ENCODE peak calls at places on chromosome 14, in seven cellular contexts. X is ovary, O is lower leg skin, Q is stomach, F is GM12892, U is HCT116, N is IMR-90. W is an unnamed sample.

GRCh38 chr14:77151245-77151644 is 9.7 kb upstream of the ZDHHC22 start:
- DNase-seq in X (no peak), O (no peak), Q (no peak), F (no peak), U (no peak), N (no peak), W (no peak)

GRCh38 chr14:51087024-51087423 is 7.9 kb downstream of the TRIM9 start:
- DNase-seq in X (no peak), O (no peak), Q (no peak), F (no peak), U (peak), N (no peak), W (peak)

GRCh38 chr14:91875515-91876286 is 8.4 kb upstream of the TC2N start:
- DNase-seq in X (no peak), O (no peak), Q (peak), F (no peak), U (no peak), N (no peak), W (no peak)

GRCh38 chr14:71704210-71704609 is 228.0 kb upstream of the RGS6 start:
- DNase-seq in X (no peak), O (no peak), Q (no peak), F (no peak), U (no peak), N (no peak), W (no peak)

GRCh38 chr14:59811850-59812249 is 58.7 kb downstream of the RTN1 start:
- DNase-seq in X (no peak), O (no peak), Q (no peak), F (no peak), U (no peak), N (no peak), W (no peak)

GRCh38 chr14:95431199-95432145 is 85.0 kb downstream of the SYNE3 start:
- DNase-seq in X (no peak), O (no peak), Q (no peak), F (no peak), U (no peak), N (peak), W (no peak)

GRCh38 chr14:71119075-71119474 is 211.8 kb downstream of the PCNX1 start:
- DNase-seq in X (no peak), O (no peak), Q (no peak), F (no peak), U (no peak), N (peak), W (no peak)

GRCh38 chr14:36952702-36953101 is 219.7 kb downstream of the SLC25A21 start:
- DNase-seq in X (no peak), O (no peak), Q (no peak), F (no peak), U (peak), N (peak), W (no peak)

GRCh38 chr14:94144765-94145164 is 15.4 kb upstream of the IFI27L2 start:
- DNase-seq in X (no peak), O (peak), Q (no peak), F (no peak), U (peak), N (no peak), W (no peak)

GRCh38 chr14:29310210-29310609 is 543.6 kb downstream of the FOXG1 start:
- DNase-seq in X (no peak), O (no peak), Q (no peak), F (no peak), U (no peak), N (no peak), W (no peak)

GRCh38 chr14:49980027-49980426 is 87.1 kb downstream of the ARF6 start:
- DNase-seq in X (no peak), O (no peak), Q (no peak), F (no peak), U (no peak), N (no peak), W (no peak)

GRCh38 chr14:48970995-48971394 is 615.2 kb downstream of the RPS29 start:
- DNase-seq in X (no peak), O (no peak), Q (no peak), F (no peak), U (no peak), N (peak), W (no peak)

GRCh38 chr14:28652782-28653181 is 113.8 kb upstream of the FOXG1 start:
- DNase-seq in X (no peak), O (no peak), Q (no peak), F (no peak), U (no peak), N (peak), W (no peak)

GRCh38 chr14:74979442-74980397 is 23.0 kb upstream of the EIF2B2 start:
- DNase-seq in X (no peak), O (peak), Q (no peak), F (no peak), U (no peak), N (peak), W (no peak)

GRCh38 chr14:56918849-56919574 is 108.7 kb upstream of the OTX2 start:
- DNase-seq in X (no peak), O (no peak), Q (no peak), F (no peak), U (no peak), N (no peak), W (no peak)

GRCh38 chr14:24366375-24366663 is 1.7 kb upstream of the NFATC4 start:
- DNase-seq in X (no peak), O (no peak), Q (no peak), F (no peak), U (no peak), N (no peak), W (no peak)

GRCh38 chr14:24367506-24368214 is at the start of gene NFATC4:
- DNase-seq in X (peak), O (peak), Q (peak), F (no peak), U (peak), N (peak), W (peak)

GRCh38 chr14:24368215-24368561 is 204 bp downstream of the NFATC4 start:
- DNase-seq in X (no peak), O (no peak), Q (no peak), F (no peak), U (no peak), N (no peak), W (no peak)

GRCh38 chr14:24365600-24366374 is 2.2 kb upstream of the NFATC4 start:
- DNase-seq in X (peak), O (peak), Q (peak), F (no peak), U (peak), N (peak), W (no peak)

GRCh38 chr14:24366664-24367505 is 1.1 kb upstream of the NFATC4 start:
- DNase-seq in X (peak), O (peak), Q (peak), F (peak), U (peak), N (peak), W (peak)
- TF ChIP-seq POLR2A in X (peak), O (no peak), Q (no peak), F (no peak), U (no peak), N (no peak), W (no peak)

GRCh38 chr14:21308479-21309237 is 28.8 kb downstream of the RPGRIP1 start:
- DNase-seq in X (peak), O (peak), Q (peak), F (no peak), U (peak), N (peak), W (no peak)
- TF ChIP-seq POLR2A in X (no peak), O (no peak), Q (no peak), F (peak), U (no peak), N (no peak), W (no peak)

GRCh38 chr14:66085662-66086061 is 400.5 kb upstream of the CCDC196 start:
- DNase-seq in X (no peak), O (no peak), Q (no peak), F (no peak), U (no peak), N (no peak), W (no peak)
- TF ChIP-seq POLR2A in X (no peak), O (no peak), Q (no peak), F (no peak), U (no peak), N (no peak), W (no peak)

GRCh38 chr14:22776215-22776614 is 9.7 kb downstream of the OXA1L start:
- DNase-seq in X (no peak), O (no peak), Q (no peak), F (no peak), U (no peak), N (no peak), W (no peak)

GRCh38 chr14:22770481-22771187 is 4.1 kb downstream of the OXA1L start:
- DNase-seq in X (no peak), O (peak), Q (no peak), F (no peak), U (no peak), N (no peak), W (no peak)

GRCh38 chr14:22772725-22773124 is 6.2 kb downstream of the OXA1L start:
- DNase-seq in X (no peak), O (peak), Q (no peak), F (no peak), U (no peak), N (no peak), W (no peak)

GRCh38 chr14:22773162-22774010 is 6.9 kb downstream of the OXA1L start:
- DNase-seq in X (no peak), O (peak), Q (no peak), F (no peak), U (no peak), N (no peak), W (no peak)

DNA sequence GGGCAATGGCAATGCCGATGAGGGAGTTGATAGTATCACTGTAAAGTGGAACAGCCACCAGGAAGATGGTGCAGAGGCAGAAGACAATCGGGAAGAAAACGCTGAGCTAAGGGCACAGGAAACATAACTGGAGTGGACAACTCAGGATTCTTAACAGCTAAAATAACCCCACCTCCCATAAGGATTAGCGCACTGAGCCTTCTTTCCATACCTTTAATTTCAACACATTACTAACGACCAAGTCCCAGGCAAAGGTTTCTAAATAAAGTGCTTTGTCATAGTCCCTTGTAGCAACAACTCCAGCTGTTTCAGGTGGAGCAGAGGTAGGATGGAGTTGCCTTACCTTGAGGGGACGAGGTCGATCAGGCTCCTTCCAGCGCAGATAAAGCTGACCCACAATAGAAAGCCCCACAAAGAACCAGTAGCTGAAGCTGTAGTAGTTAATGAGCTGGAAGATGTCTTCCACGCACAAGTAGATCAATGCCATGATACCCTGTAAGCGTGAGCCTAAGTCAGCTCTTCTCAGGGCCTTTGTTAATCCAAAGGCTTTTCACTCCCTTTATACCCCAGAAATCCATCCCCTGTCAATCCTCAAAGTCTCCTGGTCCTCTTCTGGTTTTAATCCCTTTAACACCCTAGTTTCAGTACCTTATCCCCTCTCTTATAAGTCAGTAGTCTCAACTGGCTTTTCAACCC is 7.7 kb downstream of the OXA1L start:
- DNase-seq in X (no peak), O (peak), Q (no peak), F (no peak), U (no peak), N (no peak), W (no peak)
- TF ChIP-seq POLR2A in X (no peak), O (no peak), Q (no peak), F (no peak), U (no peak), N (no peak), W (no peak)

W was measured in H54.